ENCODE peak calls at places on chromosomes 1 and 21, in five cellular contexts. U is A549, H is esophagus squamous epithelium, V is transverse colon, R is adipocyte. S is an unnamed sample.

GRCh38 chr21:35737899-35738341 is 322.4 kb downstream of the SETD4 start:
- DNase-seq in U (no peak), H (no peak), V (no peak), R (peak; percentile 69), S (no peak)

GRCh38 chr1:45886229-45886628 is 82.8 kb downstream of the MAST2 start:
- DNase-seq in U (no peak), H (no peak), V (no peak), R (no peak), S (no peak)

GRCh38 chr1:97553975-97554374 is 366.9 kb downstream of the DPYD start:
- DNase-seq in U (no peak), H (no peak), V (no peak), R (no peak), S (peak; percentile 77)

GRCh38 chr1:215055281-215055935 is 27.1 kb upstream of the KCNK2 start:
- DNase-seq in U (no peak), H (no peak), V (no peak), R (no peak), S (no peak)

GRCh38 chr1:212281589-212281988 is 3.6 kb upstream of the PPP2R5A start:
- DNase-seq in U (no peak), H (no peak), V (no peak), R (peak; percentile 79), S (no peak)

GRCh38 chr1:92899780-92900179 is 61.5 kb downstream of the DIPK1A start:
- DNase-seq in U (no peak), H (no peak), V (no peak), R (no peak), S (no peak)

GRCh38 chr1:11176081-11176706 is 13.0 kb upstream of the ANGPTL7 start:
- DNase-seq in U (no peak), H (no peak), V (no peak), R (peak; percentile 23), S (no peak)

GRCh38 chr1:117342397-117342796 is 24.9 kb upstream of the MAN1A2 start:
- DNase-seq in U (no peak), H (no peak), V (no peak), R (no peak), S (no peak)

GRCh38 chr1:217846733-217847132 is 215.6 kb downstream of the SPATA17 start:
- DNase-seq in U (no peak), H (no peak), V (no peak), R (no peak), S (no peak)

GRCh38 chr1:214329456-214330220 is 48.7 kb downstream of the SMYD2 start:
- DNase-seq in U (no peak), H (no peak), V (no peak), R (no peak), S (no peak)

GRCh38 chr1:246934777-246935176 is 3.0 kb upstream of the AHCTF1 start:
- DNase-seq in U (no peak), H (no peak), V (no peak), R (no peak), S (no peak)

GRCh38 chr1:156998840-156999239 is 46.7 kb downstream of the ARHGEF11 start:
- DNase-seq in U (no peak), H (no peak), V (no peak), R (no peak), S (no peak)

GRCh38 chr1:230569201-230569600 is 73.1 kb upstream of the COG2 start:
- DNase-seq in U (no peak), H (no peak), V (no peak), R (no peak), S (no peak)

GRCh38 chr1:212070720-212071302 is 35.3 kb downstream of the DTL start:
- DNase-seq in U (peak; percentile 43), H (no peak), V (no peak), R (peak; percentile 87), S (peak; percentile 58)

GRCh38 chr1:7964476-7964875 is 3.0 kb downstream of the PARK7 start:
- DNase-seq in U (no peak), H (no peak), V (no peak), R (no peak), S (no peak)

GRCh38 chr21:45403133-45403824 is 1.7 kb upstream of the COL18A1 start:
- DNase-seq in U (no peak), H (no peak), V (no peak), R (no peak), S (no peak)

GRCh38 chr1:55129194-55129728 is 85.9 kb downstream of the USP24 start:
- DNase-seq in U (no peak), H (no peak), V (no peak), R (peak; percentile 24), S (no peak)

GRCh38 chr1:1217621-1218523 is 3.9 kb upstream of the TNFRSF4 start:
- DNase-seq in U (no peak), H (no peak), V (no peak), R (no peak), S (no peak)

GRCh38 chr1:158586942-158587341 is 7.2 kb upstream of the OR10X1 start:
- DNase-seq in U (no peak), H (no peak), V (no peak), R (no peak), S (no peak)

GRCh38 chr1:89780721-89781120 is 40.1 kb upstream of the LRRC8D start:
- DNase-seq in U (peak; percentile 69), H (no peak), V (no peak), R (peak; percentile 75), S (peak; percentile 80)

GRCh38 chr1:204711947-204712701 is 26.6 kb upstream of the LRRN2 start:
- DNase-seq in U (no peak), H (no peak), V (peak; percentile 56), R (no peak), S (no peak)

GRCh38 chr1:179177182-179177581 is 52.3 kb downstream of the ABL2 start:
- DNase-seq in U (no peak), H (no peak), V (no peak), R (peak; percentile 82), S (no peak)

GRCh38 chr1:53896673-53897229 is 2.8 kb downstream of the DIO1 start:
- DNase-seq in U (no peak), H (no peak), V (no peak), R (peak; percentile 91), S (no peak)

GRCh38 chr1:10677508-10678364 is 118.7 kb downstream of the CASZ1 start:
- DNase-seq in U (no peak), H (no peak), V (peak; percentile 77), R (no peak), S (no peak)

GRCh38 chr21:36881223-36881622 is 85.2 kb downstream of the HLCS start:
- DNase-seq in U (no peak), H (no peak), V (no peak), R (peak; percentile 68), S (no peak)

GRCh38 chr1:68975534-68975933 is 478.7 kb upstream of the DEPDC1 start:
- DNase-seq in U (no peak), H (no peak), V (no peak), R (no peak), S (no peak)

GRCh38 chr1:202579806-202580205 is 130.4 kb downstream of the SYT2 start:
- DNase-seq in U (no peak), H (no peak), V (no peak), R (peak; percentile 85), S (no peak)

GRCh38 chr1:24735619-24736375 is 9.4 kb upstream of the CLIC4 start:
- DNase-seq in U (no peak), H (no peak), V (no peak), R (peak; percentile 56), S (peak; percentile 46)

GRCh38 chr1:58460469-58460868 is 86.1 kb downstream of the OMA1 start:
- DNase-seq in U (no peak), H (no peak), V (no peak), R (peak; percentile 37), S (peak; percentile 45)

GRCh38 chr1:24364605-24364974 is 45.4 kb downstream of the GRHL3 start:
- DNase-seq in U (no peak), H (no peak), V (peak; percentile 76), R (no peak), S (no peak)

DNA sequence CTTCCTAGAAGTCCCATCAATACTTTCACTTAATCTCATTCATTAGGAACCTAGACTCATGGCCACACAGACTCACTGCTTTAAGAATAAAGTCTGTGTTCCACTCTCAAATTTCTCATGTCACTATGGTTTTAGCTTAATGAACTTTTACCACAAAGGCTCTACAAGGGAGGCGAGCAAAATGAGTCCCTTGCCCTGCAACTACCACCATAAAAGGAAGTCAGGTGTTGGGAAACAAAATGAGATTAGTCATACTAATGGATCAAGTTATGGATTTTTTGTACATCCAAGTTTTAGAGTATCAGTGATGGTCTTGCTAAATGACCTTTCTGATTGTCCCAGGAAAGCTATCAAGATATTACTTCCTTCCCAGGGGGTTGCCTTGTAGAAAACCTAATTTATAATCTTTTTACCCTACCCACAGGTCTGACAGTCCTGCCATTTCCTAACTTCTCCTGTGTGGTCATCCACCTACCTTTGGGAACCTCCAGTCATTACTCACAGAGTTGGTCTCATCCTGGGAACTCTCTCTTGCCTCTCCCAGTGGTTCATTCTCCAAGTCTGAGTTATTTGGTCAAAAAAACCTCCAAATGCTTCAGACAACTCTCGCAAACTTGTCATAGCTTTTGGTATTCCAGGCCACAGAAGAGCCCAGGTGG is 51.8 kb upstream of the SLC16A1 start:
- DNase-seq in U (no peak), H (no peak), V (no peak), R (no peak), S (no peak)
- H3K4me1 ChIP-seq in U (no peaks in the 10 kb centered on the region), H (peaks cover 2% of the 10 kb centered on the region), V (peaks cover 8% of the 10 kb centered on the region), R (no peaks in the 10 kb centered on the region), S (no peaks in the 10 kb centered on the region)

GRCh38 chr1:234863596-234863995 is 253.6 kb upstream of the IRF2BP2 start:
- DNase-seq in U (no peak), H (no peak), V (no peak), R (peak; percentile 37), S (no peak)
- H3K4me1 ChIP-seq in U (peaks cover 13% of the 10 kb centered on the region), H (peaks cover 41% of the 10 kb centered on the region), V (peaks cover 36% of the 10 kb centered on the region), R (peaks cover 29% of the 10 kb centered on the region), S (peaks cover 17% of the 10 kb centered on the region)

GRCh38 chr1:164779376-164779775 is 220.4 kb downstream of the PBX1 start:
- DNase-seq in U (no peak), H (no peak), V (no peak), R (no peak), S (no peak)

GRCh38 chr1:164781980-164782379 is 223.0 kb downstream of the PBX1 start:
- DNase-seq in U (no peak), H (no peak), V (no peak), R (no peak), S (no peak)

GRCh38 chr1:164780863-164781262 is 221.9 kb downstream of the PBX1 start:
- DNase-seq in U (no peak), H (no peak), V (no peak), R (peak; percentile 75), S (no peak)

GRCh38 chr1:164777518-164777917 is 218.5 kb downstream of the PBX1 start:
- DNase-seq in U (no peak), H (no peak), V (no peak), R (no peak), S (no peak)

GRCh38 chr1:164780111-164780510 is 221.1 kb downstream of the PBX1 start:
- DNase-seq in U (no peak), H (no peak), V (no peak), R (peak; percentile 38), S (no peak)
- H3K4me1 ChIP-seq in U (peaks cover 65% of the 10 kb centered on the region), H (peaks cover 39% of the 10 kb centered on the region), V (peaks cover 21% of the 10 kb centered on the region), R (peaks cover 39% of the 10 kb centered on the region), S (no peaks in the 10 kb centered on the region)

GRCh38 chr1:173432331-173432730 is 44.8 kb upstream of the PRDX6 start:
- DNase-seq in U (no peak), H (no peak), V (no peak), R (no peak), S (no peak)
- H3K4me1 ChIP-seq in U (peaks cover 19% of the 10 kb centered on the region), H (peaks cover 16% of the 10 kb centered on the region), V (peaks cover 29% of the 10 kb centered on the region), R (peaks cover 49% of the 10 kb centered on the region), S (peaks cover 33% of the 10 kb centered on the region)